ENCODE peak calls at places on chromosomes 4 and X, in six cellular contexts. A is brain microvascular endothelial cell; D is stimulated activated CD4-positive, alpha-beta T cell treated with anti-CD3 and anti-CD28 coated beads, Interleukin-4, amount 100 ng/mL, for 1 hour; P is 8988T; X is fibroblast of the conjunctiva; Y is Right ventricle myocardium inferior. M is an unnamed sample.

GRCh38 chr4:41185614-41186609 is 28.4 kb downstream of the APBB2 start:
- DNase-seq in A (no peak), D (no peak), P (no peak), X (no peak), Y (no peak), M (no peak)

GRCh38 chrX:15675490-15675921 is 10.9 kb upstream of the CLTRN start:
- DNase-seq in A (peak), D (peak), P (peak), X (no peak), Y (peak), M (peak)

GRCh38 chr4:17561195-17561909 is 15.6 kb upstream of the LAP3 start:
- DNase-seq in A (peak), D (no peak), P (no peak), X (peak), Y (no peak), M (peak)

GRCh38 chrX:48698306-48698705 is 1.8 kb downstream of the SUV39H1 start:
- DNase-seq in A (no peak), D (no peak), P (no peak), X (no peak), Y (no peak), M (no peak)

GRCh38 chr4:173218411-173219125 is 50.0 kb downstream of the GALNT7 start:
- DNase-seq in A (peak), D (no peak), P (no peak), X (no peak), Y (no peak), M (no peak)

GRCh38 chr4:10526431-10527222 is 69.4 kb upstream of the ZNF518B start:
- DNase-seq in A (no peak), D (no peak), P (no peak), X (no peak), Y (no peak), M (no peak)

GRCh38 chr4:176886135-176886534 is 93.4 kb upstream of the VEGFC start:
- DNase-seq in A (no peak), D (no peak), P (no peak), X (no peak), Y (no peak), M (no peak)

GRCh38 chr4:167119392-167119791 is 114.9 kb downstream of the SPOCK3 start:
- DNase-seq in A (no peak), D (no peak), P (no peak), X (no peak), Y (no peak), M (no peak)

GRCh38 chrX:45771560-45772340 is 571.1 kb upstream of the DIPK2B start:
- DNase-seq in A (peak), D (peak), P (no peak), X (no peak), Y (peak), M (peak)

GRCh38 chr4:5874811-5875465 is 17.9 kb downstream of the CRMP1 start:
- DNase-seq in A (no peak), D (no peak), P (no peak), X (no peak), Y (no peak), M (no peak)

GRCh38 chr4:147839651-147840050 is 107.8 kb downstream of the ARHGAP10 start:
- DNase-seq in A (no peak), D (no peak), P (no peak), X (no peak), Y (no peak), M (no peak)

GRCh38 chr4:38503689-38504395 is 160.2 kb upstream of the KLF3 start:
- DNase-seq in A (no peak), D (no peak), P (no peak), X (no peak), Y (no peak), M (no peak)

GRCh38 chrX:141405486-141405877 is 163.2 kb upstream of the SPANXC start:
- DNase-seq in A (peak), D (no peak), P (no peak), X (no peak), Y (no peak), M (no peak)

GRCh38 chr4:145933134-145933533 is 5.5 kb downstream of the ZNF827 start:
- DNase-seq in A (peak), D (no peak), P (no peak), X (no peak), Y (no peak), M (no peak)

GRCh38 chr4:28654618-28655017 is 1794.0 kb downstream of the STIM2 start:
- DNase-seq in A (no peak), D (no peak), P (no peak), X (no peak), Y (no peak), M (no peak)

GRCh38 chr4:155208258-155209054 is at the start of gene NPY2R:
- DNase-seq in A (no peak), D (no peak), P (no peak), X (no peak), Y (peak), M (no peak)

GRCh38 chrX:40644821-40645358 is 2.5 kb downstream of the CXorf38 start:
- DNase-seq in A (peak), D (peak), P (no peak), X (peak), Y (no peak), M (peak)

GRCh38 chrX:51896626-51897025 is 3.2 kb downstream of the MAGED1 start:
- DNase-seq in A (no peak), D (no peak), P (no peak), X (no peak), Y (no peak), M (no peak)

GRCh38 chr4:117793786-117794369 is 240.4 kb upstream of the NDST3 start:
- DNase-seq in A (no peak), D (no peak), P (no peak), X (no peak), Y (no peak), M (no peak)

GRCh38 chr4:24752140-24752539 is 43.2 kb upstream of the SOD3 start:
- DNase-seq in A (no peak), D (no peak), P (no peak), X (no peak), Y (no peak), M (no peak)

GRCh38 chr4:8739820-8740665 is 131.6 kb downstream of the HMX1 start:
- DNase-seq in A (no peak), D (no peak), P (no peak), X (no peak), Y (no peak), M (no peak)